ENCODE peak calls at places on chromosomes 11 and 22, in six cellular contexts. P, L, Z, F, W and D are unnamed samples.

GRCh38 chr22:31911565-31912401 is 32.6 kb upstream of the YWHAH start:
- DNase-seq in W (no peak), Z (no peak), P (no peak), L (peak), F (no peak), D (no peak)

GRCh38 chr11:65920035-65920802 is 993 bp downstream of the DRAP1 start:
- DNase-seq in L (no peak), P (no peak), F (no peak), W (no peak), Z (no peak), D (no peak)

GRCh38 chr11:103587951-103588788 is 448.3 kb upstream of the DDI1 start:
- DNase-seq in W (no peak), Z (no peak), P (no peak), L (peak), F (no peak), D (no peak)

GRCh38 chr11:36702330-36703054 is 104.5 kb upstream of the RAG2 start:
- DNase-seq in Z (peak), P (no peak), F (no peak), W (no peak), L (peak), D (no peak)

GRCh38 chr22:41600976-41601375 is 11.3 kb upstream of the PMM1 start:
- DNase-seq in L (no peak), P (no peak), F (no peak), W (no peak), Z (no peak), D (no peak)

GRCh38 chr11:105900515-105901035 is 121.5 kb downstream of the MSANTD4 start:
- DNase-seq in W (no peak), P (no peak), L (no peak), F (no peak), Z (no peak), D (no peak)

GRCh38 chr22:39520874-39521857 is 804 bp downstream of the ATF4 start:
- DNase-seq in W (peak), L (peak), F (peak), Z (no peak), P (peak), D (no peak)

GRCh38 chr11:11786771-11787170 is 55.0 kb upstream of the USP47 start:
- DNase-seq in Z (no peak), F (no peak), W (no peak), L (peak), P (no peak), D (no peak)

GRCh38 chr22:39773976-39774539 is 119.5 kb downstream of the ENTHD1 start:
- DNase-seq in F (no peak), L (peak), W (no peak), P (no peak), Z (peak), D (no peak)

GRCh38 chr11:125950696-125951645 is 5.1 kb downstream of the VSIG10L2 start:
- DNase-seq in P (peak), W (peak), Z (no peak), F (no peak), L (no peak), D (peak)

GRCh38 chr11:7186190-7186589 is 65.5 kb upstream of the SYT9 start:
- DNase-seq in F (no peak), W (no peak), Z (no peak), P (no peak), L (no peak), D (no peak)

GRCh38 chr11:124174001-124174400 is 9.1 kb upstream of the OR10D3 start:
- DNase-seq in W (no peak), F (peak), Z (no peak), L (peak), P (no peak), D (no peak)

GRCh38 chr11:110509485-110509884 is 79.7 kb downstream of the FDX1 start:
- DNase-seq in W (no peak), P (no peak), F (no peak), Z (no peak), L (no peak), D (no peak)

GRCh38 chr11:134945993-134946392 is 534.0 kb upstream of the B3GAT1 start:
- DNase-seq in F (no peak), L (no peak), W (no peak), P (no peak), Z (no peak), D (no peak)

GRCh38 chr11:104332110-104332509 is 168.2 kb upstream of the PDGFD start:
- DNase-seq in W (no peak), F (peak), Z (no peak), P (no peak), L (peak), D (no peak)

GRCh38 chr11:94731921-94732601 is 36.1 kb upstream of the AMOTL1 start:
- DNase-seq in W (no peak), Z (no peak), P (no peak), L (no peak), F (no peak), D (no peak)

GRCh38 chr11:75563978-75564552 is 2.0 kb downstream of the SERPINH1 start:
- DNase-seq in F (no peak), W (peak), L (peak), P (peak), Z (no peak), D (no peak)